ENCODE peak calls at places on chromosome 14, in ten cellular contexts. One of them, this sample, is unnamed.

GRCh38 chr14:81209187-81209836 is 11.4 kb downstream of the GTF2A1 start:
- ATAC-seq in upper lobe of left lung: no peak
- ATAC-seq in heart right ventricle: no peak
- ATAC-seq in heart left ventricle: no peak
- ATAC-seq in lower lobe of right lung: no peak
- ATAC-seq in A549: no peak
- ATAC-seq in body of pancreas: no peak
- ATAC-seq in aorta: no peak
- ATAC-seq in CD8-positive, alpha-beta T cell: no peak
- ATAC-seq in GM23338: no peak
- ATAC-seq in this sample: no peak

GRCh38 chr14:90504643-90505042 is 107.8 kb downstream of the CALM1 start:
- ATAC-seq in A549: no peak
- ATAC-seq in lower lobe of right lung: no peak
- ATAC-seq in GM23338: no peak
- ATAC-seq in aorta: no peak
- ATAC-seq in body of pancreas: no peak
- ATAC-seq in upper lobe of left lung: no peak
- ATAC-seq in CD8-positive, alpha-beta T cell: no peak
- ATAC-seq in heart right ventricle: no peak
- ATAC-seq in heart left ventricle: no peak
- ATAC-seq in this sample: no peak

GRCh38 chr14:36553650-36554260 is 28.7 kb downstream of the NKX2-8 start:
- ATAC-seq in GM23338: peak
- ATAC-seq in CD8-positive, alpha-beta T cell: no peak
- ATAC-seq in heart right ventricle: no peak
- ATAC-seq in aorta: no peak
- ATAC-seq in A549: peak
- ATAC-seq in upper lobe of left lung: peak
- ATAC-seq in lower lobe of right lung: peak
- ATAC-seq in body of pancreas: peak
- ATAC-seq in heart left ventricle: no peak
- ATAC-seq in this sample: no peak

GRCh38 chr14:37587881-37588666 is 7.0 kb downstream of the FOXA1 start:
- ATAC-seq in A549: peak
- ATAC-seq in body of pancreas: no peak
- ATAC-seq in heart right ventricle: no peak
- ATAC-seq in upper lobe of left lung: no peak
- ATAC-seq in aorta: peak
- ATAC-seq in CD8-positive, alpha-beta T cell: no peak
- ATAC-seq in heart left ventricle: no peak
- ATAC-seq in GM23338: peak
- ATAC-seq in lower lobe of right lung: no peak
- ATAC-seq in this sample: no peak

GRCh38 chr14:34665785-34666425 is 36.0 kb upstream of the SNX6 start:
- ATAC-seq in body of pancreas: no peak
- ATAC-seq in upper lobe of left lung: no peak
- ATAC-seq in heart right ventricle: no peak
- ATAC-seq in aorta: no peak
- ATAC-seq in lower lobe of right lung: no peak
- ATAC-seq in GM23338: no peak
- ATAC-seq in CD8-positive, alpha-beta T cell: peak
- ATAC-seq in A549: peak
- ATAC-seq in heart left ventricle: peak
- ATAC-seq in this sample: peak

GRCh38 chr14:85688024-85688423 is 158.1 kb downstream of the FLRT2 start:
- ATAC-seq in heart right ventricle: no peak
- ATAC-seq in lower lobe of right lung: peak
- ATAC-seq in body of pancreas: no peak
- ATAC-seq in upper lobe of left lung: no peak
- ATAC-seq in GM23338: no peak
- ATAC-seq in heart left ventricle: peak
- ATAC-seq in CD8-positive, alpha-beta T cell: no peak
- ATAC-seq in A549: no peak
- ATAC-seq in aorta: peak
- ATAC-seq in this sample: peak

GRCh38 chr14:85296466-85297210 is 233.3 kb upstream of the FLRT2 start:
- ATAC-seq in lower lobe of right lung: peak
- ATAC-seq in body of pancreas: no peak
- ATAC-seq in upper lobe of left lung: no peak
- ATAC-seq in aorta: no peak
- ATAC-seq in A549: peak
- ATAC-seq in CD8-positive, alpha-beta T cell: no peak
- ATAC-seq in heart left ventricle: no peak
- ATAC-seq in heart right ventricle: no peak
- ATAC-seq in GM23338: no peak
- ATAC-seq in this sample: no peak

GRCh38 chr14:98721061-98721460 is 550.9 kb downstream of the BCL11B start:
- ATAC-seq in heart right ventricle: no peak
- ATAC-seq in CD8-positive, alpha-beta T cell: no peak
- ATAC-seq in aorta: no peak
- ATAC-seq in upper lobe of left lung: no peak
- ATAC-seq in heart left ventricle: no peak
- ATAC-seq in A549: no peak
- ATAC-seq in GM23338: no peak
- ATAC-seq in lower lobe of right lung: no peak
- ATAC-seq in body of pancreas: no peak
- ATAC-seq in this sample: no peak

GRCh38 chr14:103084021-103084919 is at the start of gene LBHD2:
- ATAC-seq in body of pancreas: peak
- ATAC-seq in A549: no peak
- ATAC-seq in upper lobe of left lung: no peak
- ATAC-seq in aorta: no peak
- ATAC-seq in heart left ventricle: no peak
- ATAC-seq in CD8-positive, alpha-beta T cell: no peak
- ATAC-seq in heart right ventricle: no peak
- ATAC-seq in GM23338: peak
- ATAC-seq in lower lobe of right lung: peak
- ATAC-seq in this sample: no peak

DNA sequence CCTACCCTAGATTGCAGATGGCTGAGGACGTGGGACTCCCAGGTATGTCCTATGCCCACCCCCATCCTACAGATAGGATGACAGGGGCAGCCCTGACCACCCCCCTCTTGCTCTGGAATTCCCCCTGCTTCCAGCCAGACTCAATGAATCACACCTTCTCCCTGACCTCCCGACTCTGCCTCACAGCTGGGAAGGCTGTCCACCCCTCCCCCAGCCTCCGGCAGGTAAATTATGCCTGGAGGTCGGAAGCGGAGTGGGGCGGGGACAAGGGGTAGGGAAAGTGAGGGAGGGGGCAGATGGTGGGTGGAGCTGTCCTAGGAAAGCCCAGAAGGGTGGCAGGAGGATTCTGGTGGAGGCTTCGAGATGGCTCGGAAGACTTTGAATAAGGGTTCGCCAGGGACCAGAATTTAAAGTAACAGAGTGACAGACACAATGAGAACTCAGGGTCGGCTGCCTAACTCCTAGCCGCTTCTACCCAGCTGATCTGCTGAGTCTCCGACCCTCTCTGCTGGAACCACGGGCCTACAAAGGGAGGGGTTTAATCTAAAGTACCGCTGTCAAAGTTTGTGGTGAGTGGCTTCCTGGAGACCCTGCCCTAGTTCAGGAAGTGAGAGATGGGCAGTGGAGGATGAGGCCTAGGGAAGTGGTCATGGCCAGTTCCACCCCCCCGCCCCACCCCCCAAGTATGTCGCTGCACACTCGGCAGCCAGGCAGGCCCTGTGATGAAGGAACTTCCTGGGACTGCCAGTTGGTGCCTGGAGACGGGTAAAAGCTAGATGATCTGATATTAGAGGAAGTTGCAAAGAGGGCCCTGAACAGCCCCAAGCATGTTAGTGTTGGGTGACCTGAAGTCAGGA is 4.2 kb downstream of the PLEKHG3 start:
- ATAC-seq in upper lobe of left lung: peak
- ATAC-seq in GM23338: peak
- ATAC-seq in lower lobe of right lung: peak
- ATAC-seq in CD8-positive, alpha-beta T cell: peak
- ATAC-seq in heart right ventricle: no peak
- ATAC-seq in A549: peak
- ATAC-seq in body of pancreas: peak
- ATAC-seq in aorta: no peak
- ATAC-seq in heart left ventricle: peak
- ATAC-seq in this sample: peak
- H3K4me3 ChIP-seq in upper lobe of left lung: no peak
- H3K4me3 ChIP-seq in GM23338: peak
- H3K4me3 ChIP-seq in lower lobe of right lung: peak
- H3K4me3 ChIP-seq in CD8-positive, alpha-beta T cell: no peak
- H3K4me3 ChIP-seq in heart right ventricle: peak
- H3K4me3 ChIP-seq in A549: peak
- H3K4me3 ChIP-seq in body of pancreas: no peak
- H3K4me3 ChIP-seq in aorta: no peak
- H3K4me3 ChIP-seq in heart left ventricle: peak
- H3K4me3 ChIP-seq in this sample: no peak

DNA sequence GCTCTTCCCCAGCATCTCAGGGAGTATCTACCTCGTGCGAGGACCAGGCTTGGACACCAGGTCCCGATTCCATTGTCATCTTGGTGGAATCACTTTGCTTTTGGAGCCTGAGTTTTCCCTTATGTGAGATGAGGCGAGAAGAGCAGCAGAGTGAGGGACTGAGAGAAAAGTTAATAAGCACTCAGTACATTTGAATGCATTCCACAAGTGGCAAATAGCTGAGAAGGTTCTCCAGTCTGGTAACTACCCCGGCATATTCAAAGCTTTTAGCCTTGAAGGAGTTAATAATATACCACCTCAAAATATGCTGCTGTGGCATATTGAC is 465 bp upstream of the GALC start:
- ATAC-seq in lower lobe of right lung: no peak
- ATAC-seq in CD8-positive, alpha-beta T cell: no peak
- ATAC-seq in heart left ventricle: no peak
- ATAC-seq in aorta: no peak
- ATAC-seq in heart right ventricle: no peak
- ATAC-seq in body of pancreas: no peak
- ATAC-seq in A549: no peak
- ATAC-seq in GM23338: peak
- ATAC-seq in upper lobe of left lung: no peak
- ATAC-seq in this sample: no peak
- H3K4me3 ChIP-seq in lower lobe of right lung: peak
- H3K4me3 ChIP-seq in CD8-positive, alpha-beta T cell: peak
- H3K4me3 ChIP-seq in heart left ventricle: peak
- H3K4me3 ChIP-seq in aorta: peak
- H3K4me3 ChIP-seq in heart right ventricle: peak
- H3K4me3 ChIP-seq in body of pancreas: peak
- H3K4me3 ChIP-seq in A549: peak
- H3K4me3 ChIP-seq in GM23338: peak
- H3K4me3 ChIP-seq in upper lobe of left lung: peak
- H3K4me3 ChIP-seq in this sample: peak

DNA sequence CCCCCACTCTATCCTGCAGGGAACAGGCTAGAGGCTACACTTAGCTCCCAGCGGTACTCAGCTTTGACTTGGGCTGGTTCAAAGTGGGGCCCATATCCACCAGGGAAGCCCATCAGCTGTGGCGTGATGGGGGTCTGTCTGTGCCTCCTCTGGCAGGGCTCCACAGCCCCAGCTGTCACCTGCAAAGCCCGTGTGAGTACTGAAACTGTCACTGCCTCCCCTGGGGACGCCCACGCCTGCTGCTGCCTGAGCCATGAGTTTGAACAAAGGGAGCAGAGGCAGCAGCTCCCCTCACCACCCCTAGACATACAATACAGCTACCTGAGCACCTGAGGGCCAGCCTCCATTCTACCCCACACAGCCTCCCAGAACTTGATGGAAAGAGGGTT is 5.0 kb downstream of the REM2 start:
- ATAC-seq in GM23338: no peak
- ATAC-seq in heart right ventricle: no peak
- ATAC-seq in A549: no peak
- ATAC-seq in body of pancreas: no peak
- ATAC-seq in aorta: no peak
- ATAC-seq in upper lobe of left lung: no peak
- ATAC-seq in heart left ventricle: no peak
- ATAC-seq in lower lobe of right lung: no peak
- ATAC-seq in CD8-positive, alpha-beta T cell: no peak
- ATAC-seq in this sample: no peak
- H3K4me3 ChIP-seq in GM23338: peak
- H3K4me3 ChIP-seq in heart right ventricle: no peak
- H3K4me3 ChIP-seq in A549: peak
- H3K4me3 ChIP-seq in body of pancreas: no peak
- H3K4me3 ChIP-seq in aorta: no peak
- H3K4me3 ChIP-seq in upper lobe of left lung: peak
- H3K4me3 ChIP-seq in heart left ventricle: peak
- H3K4me3 ChIP-seq in lower lobe of right lung: peak
- H3K4me3 ChIP-seq in CD8-positive, alpha-beta T cell: peak
- H3K4me3 ChIP-seq in this sample: no peak

GRCh38 chr14:61476105-61476736 is 154.8 kb downstream of the PRKCH start:
- ATAC-seq in CD8-positive, alpha-beta T cell: peak
- ATAC-seq in upper lobe of left lung: no peak
- ATAC-seq in body of pancreas: no peak
- ATAC-seq in GM23338: no peak
- ATAC-seq in A549: no peak
- ATAC-seq in lower lobe of right lung: peak
- ATAC-seq in aorta: no peak
- ATAC-seq in heart left ventricle: no peak
- ATAC-seq in heart right ventricle: no peak
- ATAC-seq in this sample: no peak

GRCh38 chr14:61476737-61477410 is 155.5 kb downstream of the PRKCH start:
- ATAC-seq in heart right ventricle: peak
- ATAC-seq in aorta: peak
- ATAC-seq in heart left ventricle: peak
- ATAC-seq in GM23338: no peak
- ATAC-seq in A549: peak
- ATAC-seq in upper lobe of left lung: peak
- ATAC-seq in lower lobe of right lung: peak
- ATAC-seq in body of pancreas: peak
- ATAC-seq in CD8-positive, alpha-beta T cell: peak
- ATAC-seq in this sample: peak

GRCh38 chr14:61479746-61480502 is 158.5 kb downstream of the PRKCH start:
- ATAC-seq in CD8-positive, alpha-beta T cell: no peak
- ATAC-seq in heart right ventricle: no peak
- ATAC-seq in GM23338: peak
- ATAC-seq in aorta: no peak
- ATAC-seq in A549: no peak
- ATAC-seq in heart left ventricle: no peak
- ATAC-seq in upper lobe of left lung: no peak
- ATAC-seq in lower lobe of right lung: no peak
- ATAC-seq in body of pancreas: no peak
- ATAC-seq in this sample: no peak

GRCh38 chr14:61478971-61479473 is 157.6 kb downstream of the PRKCH start:
- ATAC-seq in aorta: no peak
- ATAC-seq in CD8-positive, alpha-beta T cell: no peak
- ATAC-seq in heart left ventricle: no peak
- ATAC-seq in heart right ventricle: no peak
- ATAC-seq in body of pancreas: no peak
- ATAC-seq in A549: no peak
- ATAC-seq in lower lobe of right lung: no peak
- ATAC-seq in upper lobe of left lung: no peak
- ATAC-seq in GM23338: no peak
- ATAC-seq in this sample: no peak

DNA sequence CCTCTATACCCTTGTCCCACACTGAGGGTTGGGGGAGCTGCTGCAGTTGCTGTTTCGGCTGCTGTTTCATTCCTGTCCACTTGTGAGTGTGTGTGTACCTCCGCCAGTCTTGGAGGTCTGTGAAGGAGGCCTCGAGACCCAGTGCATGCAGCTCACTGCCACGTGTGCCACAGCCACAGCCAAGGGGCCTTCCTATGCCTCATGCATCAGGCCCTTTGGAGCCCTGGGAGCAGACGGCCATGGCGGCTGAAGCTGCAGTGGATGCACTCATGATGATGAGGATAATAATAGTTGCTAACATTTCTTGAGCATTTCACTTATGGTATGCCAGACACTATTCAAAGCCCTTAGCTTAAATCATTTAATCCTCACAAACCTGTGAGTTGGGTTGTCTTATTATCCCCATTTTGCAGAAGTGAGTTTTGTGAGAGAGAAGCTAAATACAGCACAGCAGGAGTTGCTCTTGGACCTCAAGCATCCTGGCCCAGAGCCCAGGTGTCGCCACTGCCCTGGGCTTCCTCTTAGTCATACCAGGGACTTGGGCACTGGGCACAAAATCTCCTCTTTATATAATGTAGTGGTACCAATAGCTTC is 156.6 kb downstream of the PRKCH start:
- ATAC-seq in GM23338: no peak
- ATAC-seq in aorta: peak
- ATAC-seq in CD8-positive, alpha-beta T cell: no peak
- ATAC-seq in lower lobe of right lung: peak
- ATAC-seq in heart left ventricle: peak
- ATAC-seq in heart right ventricle: peak
- ATAC-seq in A549: peak
- ATAC-seq in upper lobe of left lung: peak
- ATAC-seq in body of pancreas: peak
- ATAC-seq in this sample: no peak
- H3K4me3 ChIP-seq in GM23338: no peak
- H3K4me3 ChIP-seq in aorta: no peak
- H3K4me3 ChIP-seq in CD8-positive, alpha-beta T cell: peak
- H3K4me3 ChIP-seq in lower lobe of right lung: no peak
- H3K4me3 ChIP-seq in heart left ventricle: no peak
- H3K4me3 ChIP-seq in heart right ventricle: no peak
- H3K4me3 ChIP-seq in A549: no peak
- H3K4me3 ChIP-seq in upper lobe of left lung: no peak
- H3K4me3 ChIP-seq in body of pancreas: no peak
- H3K4me3 ChIP-seq in this sample: no peak

This sample was measured in gastroesophageal sphincter.